ENCODE peak calls at places on chromosomes 12 and 14, in eight cellular contexts. U is CD8-positive, alpha-beta T cell; A is psoas muscle; L is effector memory CD4-positive, alpha-beta T cell; K is IMR-90; Y is adipocyte; G is gastrocnemius medialis; P is cardiac muscle cell. Z is an unnamed sample.
A peak's percentile ranks its signal among the peaks of the same experiment; 100 is the strongest.

GRCh38 chr12:106249411-106250135 is 1.8 kb upstream of the CKAP4 start:
- DNase-seq in U (no peak), A (no peak), L (no peak), K (no peak), Y (no peak), G (no peak), P (no peak), Z (no peak)

GRCh38 chr12:116529686-116530085 is 29.5 kb upstream of the MAP1LC3B2 start:
- DNase-seq in U (no peak), A (no peak), L (no peak), K (peak; percentile 24), Y (no peak), G (no peak), P (no peak), Z (no peak)

GRCh38 chr12:100199347-100200136 is 1.1 kb upstream of the ACTR6 start:
- DNase-seq in U (peak; percentile 83), A (peak; percentile 78), L (peak; percentile 80), K (no peak), Y (peak; percentile 63), G (peak; percentile 64), P (peak; percentile 21), Z (peak; percentile 89)

GRCh38 chr12:50992814-50993213 is 33.4 kb downstream of the SLC11A2 start:
- DNase-seq in U (no peak), A (no peak), L (no peak), K (peak; percentile 43), Y (no peak), G (no peak), P (peak; percentile 58), Z (no peak)

GRCh38 chr12:51009038-51009437 is 17.1 kb downstream of the SLC11A2 start:
- DNase-seq in U (peak; percentile 74), A (peak; percentile 66), L (peak; percentile 19), K (no peak), Y (no peak), G (peak; percentile 86), P (peak; percentile 17), Z (peak; percentile 63)

GRCh38 chr14:67680121-67680602 is 5.7 kb upstream of the VTI1B start:
- DNase-seq in U (no peak), A (no peak), L (no peak), K (peak; percentile 98), Y (peak; percentile 38), G (no peak), P (peak; percentile 92), Z (no peak)

GRCh38 chr14:54651649-54652048 is 84.7 kb downstream of the SAMD4A start:
- DNase-seq in U (no peak), A (no peak), L (no peak), K (no peak), Y (peak; percentile 33), G (no peak), P (no peak), Z (no peak)

GRCh38 chr12:49917126-49917787 is 13.6 kb upstream of the FAIM2 start:
- DNase-seq in U (no peak), A (no peak), L (no peak), K (no peak), Y (no peak), G (no peak), P (no peak), Z (no peak)

GRCh38 chr12:51631591-51631990 is 40.6 kb downstream of the SCN8A start:
- DNase-seq in U (no peak), A (no peak), L (no peak), K (peak; percentile 82), Y (peak; percentile 58), G (no peak), P (peak; percentile 14), Z (no peak)

GRCh38 chr12:46556105-46556559 is 183.6 kb upstream of the SLC38A2 start:
- DNase-seq in U (no peak), A (no peak), L (no peak), K (peak; percentile 99), Y (peak; percentile 80), G (no peak), P (peak; percentile 87), Z (no peak)

GRCh38 chr12:1837541-1838206 is 17.3 kb downstream of the LRTM2 start:
- DNase-seq in U (no peak), A (no peak), L (no peak), K (peak; percentile 57), Y (peak; percentile 25), G (no peak), P (peak; percentile 12), Z (no peak)

GRCh38 chr14:92726933-92727262 is 21.5 kb downstream of the LGMN start:
- DNase-seq in U (no peak), A (no peak), L (no peak), K (no peak), Y (no peak), G (no peak), P (no peak), Z (no peak)

GRCh38 chr12:65758401-65758800 is 65.9 kb upstream of the HMGA2 start:
- DNase-seq in U (no peak), A (no peak), L (no peak), K (no peak), Y (no peak), G (no peak), P (no peak), Z (no peak)

GRCh38 chr14:78074546-78074945 is 95.6 kb upstream of the NRXN3 start:
- DNase-seq in U (no peak), A (no peak), L (no peak), K (no peak), Y (no peak), G (no peak), P (no peak), Z (no peak)

GRCh38 chr12:11812558-11813421 is 163.3 kb downstream of the ETV6 start:
- DNase-seq in U (no peak), A (peak; percentile 34), L (no peak), K (peak; percentile 27), Y (peak; percentile 27), G (no peak), P (peak; percentile 54), Z (no peak)

GRCh38 chr14:81366259-81366658 is 33.9 kb downstream of the STON2 start:
- DNase-seq in U (no peak), A (no peak), L (no peak), K (no peak), Y (no peak), G (peak; percentile 21), P (no peak), Z (no peak)

GRCh38 chr14:94690486-94690885 is 78.3 kb downstream of the SERPINA3 start:
- DNase-seq in U (no peak), A (no peak), L (no peak), K (no peak), Y (no peak), G (no peak), P (no peak), Z (no peak)

GRCh38 chr12:124248862-124249825 is 45.7 kb upstream of the RFLNA start:
- DNase-seq in U (no peak), A (no peak), L (no peak), K (no peak), Y (peak; percentile 43), G (no peak), P (no peak), Z (no peak)

GRCh38 chr14:55718551-55718950 is 138.5 kb downstream of the KTN1 start:
- DNase-seq in U (no peak), A (no peak), L (no peak), K (no peak), Y (no peak), G (no peak), P (no peak), Z (no peak)

GRCh38 chr12:90945070-90945649 is 9.8 kb downstream of the CCER1 start:
- DNase-seq in U (no peak), A (no peak), L (no peak), K (peak; percentile 49), Y (peak; percentile 72), G (no peak), P (peak; percentile 58), Z (peak; percentile 9)

GRCh38 chr12:120368789-120369475 is at the start of gene MSI1:
- DNase-seq in U (no peak), A (no peak), L (no peak), K (no peak), Y (peak; percentile 56), G (no peak), P (no peak), Z (no peak)

GRCh38 chr14:49621114-49621881 is 699 bp downstream of the MGAT2 start:
- DNase-seq in U (peak; percentile 67), A (peak; percentile 82), L (peak; percentile 9), K (peak; percentile 28), Y (no peak), G (peak; percentile 65), P (peak; percentile 65), Z (no peak)

GRCh38 chr14:104801284-104802119 is 601 bp downstream of the ZBTB42 start:
- DNase-seq in U (no peak), A (no peak), L (no peak), K (no peak), Y (no peak), G (no peak), P (no peak), Z (peak; percentile 42)
- H3K4me1 ChIP-seq in U (peaks cover 23% of the 10 kb centered on the region), A (peaks cover 37% of the 10 kb centered on the region), L (peaks cover 18% of the 10 kb centered on the region), K (peaks cover 23% of the 10 kb centered on the region), Y (peaks cover 51% of the 10 kb centered on the region), G (peaks cover 32% of the 10 kb centered on the region), P (peaks cover 17% of the 10 kb centered on the region), Z (peaks cover 34% of the 10 kb centered on the region)

DNA sequence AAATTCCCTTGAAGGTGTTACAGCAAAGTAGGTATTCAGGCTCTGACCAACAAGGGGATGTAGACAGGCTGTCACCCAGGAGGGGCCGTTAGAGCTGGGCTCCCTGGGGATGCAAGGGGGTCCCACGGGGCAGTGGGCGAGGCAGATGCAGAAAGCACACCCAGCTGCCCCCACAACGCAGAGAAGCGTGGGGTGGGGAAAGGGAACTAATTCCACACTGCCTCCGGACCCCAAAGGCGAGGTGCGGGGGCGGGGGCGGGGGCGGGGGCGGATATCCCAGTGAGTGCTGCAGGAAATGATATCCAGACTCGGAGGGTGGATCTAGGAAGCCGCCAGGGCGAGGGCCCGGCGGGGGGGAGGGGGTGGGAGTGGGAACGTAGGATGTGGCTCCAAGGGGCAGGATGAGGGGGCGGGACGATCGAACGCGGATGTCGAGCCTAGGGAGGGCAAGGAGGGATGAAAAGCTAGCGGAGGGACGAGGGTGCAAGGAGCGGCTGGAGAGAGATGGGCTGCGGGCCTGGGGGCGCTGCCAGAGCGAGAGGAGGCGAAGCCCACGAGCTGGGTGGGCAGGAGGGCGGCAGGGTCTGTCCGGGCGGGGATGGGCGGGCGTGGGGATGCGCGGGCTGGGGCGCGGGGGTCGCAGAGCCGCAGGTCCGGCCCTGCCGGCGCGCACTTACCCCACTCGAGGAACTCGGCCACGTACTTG is 874 bp downstream of the CDC42BPB start:
- DNase-seq in U (no peak), A (peak; percentile 82), L (no peak), K (peak; percentile 55), Y (peak; percentile 76), G (peak; percentile 44), P (peak; percentile 85), Z (no peak)
- H3K4me1 ChIP-seq in U (peaks cover 6% of the 10 kb centered on the region), A (peaks cover 38% of the 10 kb centered on the region), L (peaks cover 6% of the 10 kb centered on the region), K (peaks cover 10% of the 10 kb centered on the region), Y (peaks cover 37% of the 10 kb centered on the region), G (peaks cover 51% of the 10 kb centered on the region), P (peaks cover 11% of the 10 kb centered on the region), Z (peaks cover 6% of the 10 kb centered on the region)

GRCh38 chr12:3712209-3712992 is 40.5 kb downstream of the CRACR2A start:
- DNase-seq in U (no peak), A (no peak), L (no peak), K (no peak), Y (no peak), G (no peak), P (no peak), Z (no peak)
- H3K4me1 ChIP-seq in U (no peaks in the 10 kb centered on the region), A (no peaks in the 10 kb centered on the region), L (no peaks in the 10 kb centered on the region), K (no peaks in the 10 kb centered on the region), Y (no peaks in the 10 kb centered on the region), G (peaks cover 5% of the 10 kb centered on the region), P (no peaks in the 10 kb centered on the region), Z (no peaks in the 10 kb centered on the region)

DNA sequence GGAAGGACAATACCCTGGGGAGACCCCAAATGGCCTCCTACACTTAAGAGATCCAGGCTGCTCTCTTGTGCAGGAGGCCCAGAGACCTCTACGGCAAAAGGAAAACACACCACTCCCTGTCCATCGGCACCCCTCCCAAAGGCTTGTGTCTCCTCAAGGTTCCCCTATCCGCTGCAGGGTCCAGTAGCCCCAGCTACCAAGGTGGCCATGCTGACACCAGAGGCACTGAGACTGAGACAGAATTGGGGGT is 631 bp downstream of the DDIT3 start:
- DNase-seq in U (no peak), A (no peak), L (no peak), K (no peak), Y (no peak), G (no peak), P (no peak), Z (no peak)
- H3K4me1 ChIP-seq in U (peaks cover 50% of the 10 kb centered on the region), A (peaks cover 47% of the 10 kb centered on the region), L (peaks cover 39% of the 10 kb centered on the region), K (peaks cover 21% of the 10 kb centered on the region), Y (peaks cover 45% of the 10 kb centered on the region), G (peaks cover 53% of the 10 kb centered on the region), P (peaks cover 34% of the 10 kb centered on the region), Z (peaks cover 59% of the 10 kb centered on the region)